ENCODE peak calls at places on chromosome 2, in seven cellular contexts. W is HCT116, D is HepG2, Y is SK-N-SH, G is GM12878, B is H1, V is K562. J is an unnamed sample.

GRCh38 chr2:86298411-86299390 is 38.7 kb downstream of the REEP1 start:
- DNase-seq in B (no peak), V (no peak), G (no peak), Y (peak; percentile 30), D (peak; percentile 38), W (no peak), J (peak; percentile 15)

GRCh38 chr2:109243526-109244425 is 114.8 kb downstream of the SH3RF3 start:
- DNase-seq in V (no peak), B (no peak), W (no peak), Y (no peak), D (no peak), G (no peak), J (no peak)

GRCh38 chr2:203799905-203800304 is 67.7 kb upstream of the CTLA4 start:
- DNase-seq in Y (no peak), W (no peak), V (no peak), D (no peak), B (no peak), G (peak; percentile 62), J (no peak)

GRCh38 chr2:31440764-31441163 is 26.2 kb upstream of the XDH start:
- DNase-seq in D (no peak), W (no peak), G (no peak), V (no peak), B (no peak), Y (no peak), J (no peak)

GRCh38 chr2:73823416-73823815 is 5.3 kb upstream of the STAMBP start:
- DNase-seq in Y (no peak), D (no peak), G (no peak), W (no peak), V (no peak), B (no peak), J (no peak)

GRCh38 chr2:79855264-79856006 is 342.6 kb downstream of the CTNNA2 start:
- DNase-seq in D (no peak), Y (peak; percentile 59), G (no peak), B (peak; percentile 59), V (no peak), W (no peak), J (peak; percentile 43)

GRCh38 chr2:11778923-11779757 is 32.7 kb downstream of the LPIN1 start:
- DNase-seq in B (peak; percentile 95), G (no peak), D (peak; percentile 62), W (peak; percentile 34), Y (peak; percentile 95), V (peak; percentile 92), J (peak; percentile 47)

GRCh38 chr2:177772529-177772928 is 300.0 kb downstream of the PDE11A start:
- DNase-seq in Y (peak; percentile 12), B (no peak), G (no peak), W (peak; percentile 39), D (peak; percentile 49), V (peak; percentile 25), J (no peak)

GRCh38 chr2:222709191-222709891 is 37.9 kb downstream of the MOGAT1 start:
- DNase-seq in D (peak; percentile 99), B (peak; percentile 51), Y (no peak), G (no peak), V (peak; percentile 77), W (peak; percentile 83), J (peak; percentile 10)

DNA sequence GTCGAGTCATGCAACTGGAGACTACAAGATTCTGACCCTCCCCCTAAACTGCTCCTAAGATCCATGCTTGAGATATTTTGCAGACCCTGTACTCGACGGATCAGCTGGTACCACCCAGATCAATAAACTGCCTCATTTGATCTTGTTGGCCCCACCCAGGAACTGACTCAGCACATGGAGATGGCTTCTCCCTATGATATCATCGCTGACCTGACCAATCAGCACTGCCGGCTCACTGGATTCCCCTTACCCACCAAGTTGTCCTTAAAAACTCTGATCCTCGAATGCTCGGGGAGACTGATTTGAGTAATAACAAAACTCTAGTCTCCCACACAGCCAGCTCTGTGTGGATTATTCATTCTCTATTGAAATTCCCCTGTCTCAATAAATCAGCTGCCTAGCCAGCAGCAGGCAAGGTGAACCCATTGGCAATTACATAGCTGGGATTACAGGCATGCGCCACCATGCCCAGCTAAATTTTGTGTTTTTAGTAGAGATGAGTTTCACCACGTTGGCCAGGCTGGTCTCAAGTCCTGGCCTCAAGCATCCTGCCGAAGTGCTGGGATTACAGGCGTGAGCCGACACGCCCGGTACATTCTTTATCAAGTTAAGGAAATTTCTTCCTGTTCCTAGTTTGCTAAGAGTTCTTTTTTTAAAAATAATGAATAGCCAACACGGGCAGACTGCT is 43.6 kb downstream of the VPS54 start:
- DNase-seq in B (no peak), G (no peak), Y (no peak), W (no peak), D (no peak), V (peak; percentile 10), J (no peak)
- TF ChIP-seq JUND in B (no peak), G (no peak), Y (no peak), W (no peak), D (no peak), V (no peak), J (no peak)

GRCh38 chr2:46364797-46365457 is 67.7 kb downstream of the EPAS1 start:
- DNase-seq in G (no peak), D (peak; percentile 57), V (peak; percentile 63), W (peak; percentile 16), Y (peak; percentile 80), B (no peak), J (peak; percentile 55)
- TF ChIP-seq JUND in G (no peak), D (no peak), V (peak; percentile 41), W (no peak), Y (no peak), B (no peak), J (no peak)

GRCh38 chr2:200637886-200638285 is 52.1 kb downstream of the AOX1 start:
- DNase-seq in B (no peak), Y (no peak), G (no peak), W (no peak), D (no peak), V (no peak), J (no peak)

GRCh38 chr2:200634231-200634964 is 48.6 kb downstream of the AOX1 start:
- DNase-seq in G (no peak), B (no peak), D (no peak), V (peak; percentile 43), W (no peak), Y (no peak), J (no peak)

GRCh38 chr2:200640171-200640570 is 54.4 kb downstream of the AOX1 start:
- DNase-seq in D (no peak), W (no peak), Y (no peak), V (no peak), B (no peak), G (no peak), J (no peak)

GRCh38 chr2:200631287-200631686 is 45.5 kb downstream of the AOX1 start:
- DNase-seq in V (no peak), D (no peak), W (no peak), Y (no peak), G (no peak), B (no peak), J (no peak)

GRCh38 chr2:200635251-200635650 is 49.4 kb downstream of the AOX1 start:
- DNase-seq in V (no peak), G (no peak), W (no peak), Y (no peak), D (no peak), B (no peak), J (no peak)
- TF ChIP-seq JUND in V (no peak), G (no peak), W (no peak), Y (no peak), D (no peak), B (no peak), J (no peak)

GRCh38 chr2:20557226-20557625 is 93.7 kb downstream of the HS1BP3 start:
- DNase-seq in V (no peak), W (no peak), D (no peak), Y (no peak), G (no peak), B (no peak), J (no peak)

GRCh38 chr2:20556756-20557155 is 94.1 kb downstream of the HS1BP3 start:
- DNase-seq in V (no peak), B (no peak), G (no peak), D (no peak), Y (no peak), W (no peak), J (no peak)

GRCh38 chr2:20558391-20559150 is 92.3 kb downstream of the HS1BP3 start:
- DNase-seq in Y (peak; percentile 82), D (no peak), B (no peak), G (no peak), W (no peak), V (no peak), J (no peak)

GRCh38 chr2:20559277-20559676 is 91.6 kb downstream of the HS1BP3 start:
- DNase-seq in Y (no peak), D (no peak), G (no peak), V (no peak), B (no peak), W (no peak), J (no peak)

DNA sequence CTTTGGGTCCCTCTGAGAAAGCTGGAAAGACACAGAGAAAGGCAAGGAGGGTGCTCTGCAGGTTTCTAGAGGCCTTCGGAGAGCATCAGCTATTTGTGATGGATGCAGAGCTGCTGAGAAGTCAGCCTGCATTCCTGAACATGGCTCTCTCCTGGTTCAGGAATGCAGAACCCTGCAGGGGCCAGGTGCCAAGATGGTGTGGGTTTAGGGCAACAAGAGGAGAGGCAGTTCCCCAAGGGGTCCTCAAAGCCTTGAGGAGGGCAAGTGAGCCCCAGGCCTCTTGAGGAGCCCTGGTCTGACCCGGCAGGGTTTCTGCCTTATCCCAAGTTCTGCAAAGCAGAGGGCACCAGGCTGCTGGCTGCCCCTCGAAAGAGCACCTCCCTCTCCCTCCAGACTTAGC is 93.3 kb downstream of the HS1BP3 start:
- DNase-seq in G (no peak), V (no peak), D (no peak), W (no peak), Y (no peak), B (no peak), J (no peak)
- TF ChIP-seq JUND in G (no peak), V (no peak), D (no peak), W (no peak), Y (no peak), B (no peak), J (no peak)

GRCh38 chr2:107414376-107414775 is 412.3 kb upstream of the RGPD4 start:
- DNase-seq in Y (no peak), D (no peak), G (no peak), B (no peak), W (no peak), V (no peak), J (no peak)

GRCh38 chr2:107418713-107419112 is 408.0 kb upstream of the RGPD4 start:
- DNase-seq in D (no peak), W (no peak), V (no peak), G (no peak), Y (peak; percentile 7), B (no peak), J (no peak)

DNA sequence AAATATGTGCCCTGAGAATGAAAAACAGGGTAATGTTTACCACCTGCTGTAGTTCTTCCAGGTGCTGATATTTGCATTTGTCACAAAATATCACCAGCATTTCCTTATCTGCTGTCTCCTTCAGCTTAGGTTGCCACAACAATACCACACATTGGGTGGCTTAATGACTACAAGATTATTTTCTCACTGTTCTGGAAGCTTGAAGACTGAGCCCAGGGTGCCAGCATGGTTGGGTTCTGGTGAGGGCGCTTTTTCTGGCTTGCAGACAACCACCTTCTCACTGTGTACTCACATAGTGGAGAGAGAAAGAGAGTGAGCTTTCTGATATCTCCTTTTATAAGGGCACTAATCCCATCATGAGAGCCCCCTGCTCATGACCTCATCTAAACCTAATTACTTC is 407.5 kb upstream of the RGPD4 start:
- DNase-seq in D (no peak), G (no peak), Y (no peak), B (no peak), W (no peak), V (no peak), J (no peak)
- TF ChIP-seq JUND in D (no peak), G (no peak), Y (no peak), B (no peak), W (no peak), V (no peak), J (no peak)

GRCh38 chr2:231668981-231669380 is 39.3 kb upstream of the PTMA start:
- DNase-seq in B (no peak), W (no peak), G (no peak), Y (no peak), D (no peak), V (no peak), J (no peak)
- TF ChIP-seq JUND in B (no peak), W (no peak), G (no peak), Y (no peak), D (no peak), V (no peak), J (no peak)